ENCODE peak calls at places on chromosome 22, in four cellular contexts. Q is BE2C, W is tibial nerve, J is IMR-90. P is an unnamed sample.

GRCh38 chr22:37018815-37019308 is 385 bp downstream of the TST start:
- DNase-seq in Q (peak), W (peak), J (peak), P (peak)

GRCh38 chr22:17710023-17710422 is 64.2 kb downstream of the BID start:
- DNase-seq in Q (no peak), W (no peak), J (no peak), P (no peak)

GRCh38 chr22:48641906-48642475 is 1185.7 kb downstream of the BRD1 start:
- DNase-seq in Q (no peak), W (no peak), J (no peak), P (no peak)

GRCh38 chr22:45335021-45335818 is 25.5 kb downstream of the FAM118A start:
- DNase-seq in Q (peak), W (no peak), J (no peak), P (no peak)

GRCh38 chr22:32661296-32661695 is 140.2 kb upstream of the TIMP3 start:
- DNase-seq in Q (no peak), W (peak), J (peak), P (peak)

GRCh38 chr22:24400037-24400725 is 27.2 kb upstream of the ADORA2A start:
- DNase-seq in Q (no peak), W (no peak), J (no peak), P (no peak)

GRCh38 chr22:44892803-44893730 is 116.7 kb downstream of the PHF21B start:
- DNase-seq in Q (no peak), W (no peak), J (no peak), P (no peak)

GRCh38 chr22:39623603-39624500 is 53.3 kb downstream of the CACNA1I start:
- DNase-seq in Q (no peak), W (no peak), J (no peak), P (no peak)

GRCh38 chr22:18013436-18013835 is 10.9 kb downstream of the MICAL3 start:
- DNase-seq in Q (no peak), W (no peak), J (no peak), P (no peak)

GRCh38 chr22:36362819-36363377 is 24.9 kb downstream of the MYH9 start:
- DNase-seq in Q (no peak), W (no peak), J (no peak), P (no peak)

GRCh38 chr22:24146791-24147353 is 34.4 kb upstream of the SUSD2 start:
- DNase-seq in Q (peak), W (no peak), J (peak), P (peak)

GRCh38 chr22:44172370-44173108 is 8.2 kb upstream of the PARVG start:
- DNase-seq in Q (no peak), W (peak), J (no peak), P (no peak)

GRCh38 chr22:48693377-48694135 is 1134.1 kb downstream of the BRD1 start:
- DNase-seq in Q (no peak), W (no peak), J (no peak), P (no peak)

GRCh38 chr22:42222140-42222539 is 48.3 kb downstream of the TCF20 start:
- DNase-seq in Q (no peak), W (no peak), J (no peak), P (no peak)

GRCh38 chr22:35842954-35843353 is 125.3 kb downstream of the APOL5 start:
- DNase-seq in Q (peak), W (no peak), J (peak), P (peak)

GRCh38 chr22:17945851-17946690 is 78.3 kb downstream of the MICAL3 start:
- DNase-seq in Q (no peak), W (no peak), J (no peak), P (no peak)

GRCh38 chr22:30226192-30226832 is 20.2 kb downstream of the LIF start:
- DNase-seq in Q (no peak), W (no peak), J (peak), P (no peak)

GRCh38 chr22:34429314-34429713 is 509.0 kb upstream of the LARGE1 start:
- DNase-seq in Q (no peak), W (no peak), J (no peak), P (no peak)

GRCh38 chr22:32950366-32950765 is 107.8 kb downstream of the SYN3 start:
- DNase-seq in Q (peak), W (no peak), J (no peak), P (peak)

GRCh38 chr22:48316245-48316875 is 1511.3 kb downstream of the BRD1 start:
- DNase-seq in Q (no peak), W (no peak), J (no peak), P (no peak)

GRCh38 chr22:42473484-42474193 is 41.4 kb upstream of the NFAM1 start:
- DNase-seq in Q (peak), W (no peak), J (peak), P (peak)

GRCh38 chr22:34812631-34813030 is 253.3 kb upstream of the ISX start:
- DNase-seq in Q (no peak), W (no peak), J (no peak), P (no peak)

DNA sequence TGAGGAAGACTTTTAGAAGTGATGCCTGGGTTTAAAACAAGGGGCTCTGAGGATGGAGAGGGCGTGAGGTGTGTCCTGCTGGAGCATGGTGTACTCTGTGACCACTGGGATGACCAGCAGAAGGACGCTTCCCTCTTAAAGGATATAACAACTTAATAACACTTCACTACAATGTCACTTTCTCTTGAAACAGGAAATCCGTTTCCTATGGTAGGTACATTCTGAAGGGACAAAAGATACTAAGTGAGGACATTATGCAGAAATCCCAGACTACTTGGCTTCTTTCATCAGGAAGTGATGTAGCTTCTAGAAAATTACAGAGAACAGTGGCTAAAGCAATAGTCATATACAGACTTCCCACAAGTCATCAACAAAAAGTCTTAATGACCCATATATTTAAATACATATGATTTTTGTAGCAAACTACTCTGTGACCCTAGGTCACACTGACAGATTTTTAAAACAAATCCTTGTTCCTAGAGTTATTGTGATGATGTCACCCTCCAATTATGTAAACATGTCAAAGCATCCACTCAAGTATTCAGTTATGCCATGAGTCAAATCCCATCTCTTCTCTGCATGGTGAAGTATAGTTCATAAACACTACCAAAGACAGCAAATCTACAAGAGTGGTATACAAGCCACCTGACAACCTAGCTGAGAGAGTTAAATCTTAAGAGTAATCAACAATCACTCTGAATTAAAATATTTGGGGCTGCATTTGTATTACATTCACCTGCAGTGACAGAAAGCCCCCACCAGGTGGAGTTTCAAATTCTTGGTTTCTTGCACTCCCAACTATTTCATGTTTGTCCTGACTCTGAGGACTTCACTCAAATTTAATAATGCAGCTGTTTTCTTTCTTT is 32.8 kb downstream of the PITPNB start:
- DNase-seq in Q (peak), W (peak), J (peak), P (peak)
- TF ChIP-seq CTCF in Q (peak), W (peak), J (peak), P (peak)

DNA sequence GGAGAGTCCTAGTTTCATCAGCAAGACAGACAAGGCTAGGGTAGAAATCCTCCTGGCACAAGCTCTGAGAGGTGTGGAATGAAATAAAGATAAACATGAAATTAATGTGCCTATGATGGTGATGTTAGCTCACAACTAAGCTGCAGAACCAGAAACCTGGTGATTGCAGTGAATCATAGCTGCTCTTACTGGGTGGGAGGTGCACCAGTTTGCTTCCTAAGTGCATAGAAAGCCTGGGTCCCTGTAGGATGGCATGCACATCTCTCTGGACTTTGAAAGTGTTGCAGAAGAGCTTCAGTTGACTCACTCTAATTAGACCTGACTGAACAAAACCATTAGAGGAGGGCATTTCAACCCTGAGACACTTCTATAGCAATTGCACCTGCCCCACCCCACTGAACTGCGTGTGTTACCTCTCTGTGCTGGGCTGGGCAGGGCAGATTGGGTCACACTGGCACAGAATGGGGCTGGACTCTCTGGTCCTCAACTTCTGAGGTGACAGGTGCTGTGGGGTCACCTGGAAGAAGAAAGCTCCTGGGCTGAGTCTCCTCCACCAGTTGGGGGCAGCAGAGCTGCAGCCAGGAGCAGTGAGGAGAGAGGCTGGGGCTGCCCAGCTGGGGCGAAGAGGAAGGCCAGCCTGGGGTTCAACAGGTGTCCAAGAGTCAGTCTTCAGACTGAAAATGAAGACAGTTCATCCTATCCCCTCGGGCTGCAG is 57.9 kb downstream of the GGTLC2 start:
- DNase-seq in Q (no peak), W (no peak), J (no peak), P (no peak)
- TF ChIP-seq CTCF in Q (peak), W (no peak), J (no peak), P (peak)

DNA sequence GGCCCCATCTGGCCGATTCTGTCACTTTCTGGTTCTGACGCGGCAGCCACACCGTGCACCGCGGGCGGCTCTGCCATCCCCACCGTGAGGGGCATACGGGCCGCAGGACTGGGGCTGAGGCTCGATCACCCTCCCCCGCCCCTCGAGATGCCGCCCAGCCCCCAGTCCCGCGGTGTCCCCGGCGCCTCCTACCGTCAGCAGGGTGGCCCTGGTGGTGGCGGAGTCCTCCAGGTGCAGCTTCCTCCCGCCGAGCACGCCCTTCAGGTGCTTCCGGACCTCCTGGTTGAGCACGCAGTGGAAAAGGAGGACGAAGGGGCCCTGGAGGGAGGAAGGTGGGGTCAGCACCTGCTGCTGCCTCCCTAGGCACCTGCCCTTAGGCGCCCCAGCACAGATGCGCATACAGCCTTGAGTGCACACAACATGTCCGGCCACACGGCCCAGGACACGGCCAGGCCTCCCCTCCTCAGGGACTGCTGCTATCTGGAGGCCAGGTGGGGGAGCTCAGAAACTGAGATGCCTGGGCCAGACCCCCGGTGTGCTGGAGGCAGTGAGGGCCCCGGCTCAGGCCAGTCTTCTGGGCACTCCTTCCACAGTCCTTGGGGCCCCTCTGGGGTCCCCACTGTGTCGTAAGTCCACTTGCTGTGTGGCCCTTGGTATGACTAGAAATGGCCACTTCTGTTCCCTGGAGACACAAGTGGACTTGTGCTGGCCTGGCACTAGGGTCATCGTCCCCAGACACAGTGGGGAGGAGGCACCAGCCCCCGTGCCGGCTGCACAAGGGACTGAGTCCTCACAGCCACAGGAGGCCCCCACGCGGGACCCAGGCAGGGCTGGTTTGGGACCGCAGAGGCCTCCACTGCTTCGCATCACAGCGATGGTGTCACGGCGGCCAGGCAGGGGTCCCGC is 31.5 kb downstream of the TRMU start:
- DNase-seq in Q (no peak), W (no peak), J (no peak), P (no peak)
- TF ChIP-seq CTCF in Q (no peak), W (no peak), J (no peak), P (no peak)

GRCh38 chr22:50215297-50216049 is 14.7 kb downstream of the SELENOO start:
- DNase-seq in Q (no peak), W (no peak), J (no peak), P (no peak)
- TF ChIP-seq CTCF in Q (no peak), W (no peak), J (no peak), P (no peak)

DNA sequence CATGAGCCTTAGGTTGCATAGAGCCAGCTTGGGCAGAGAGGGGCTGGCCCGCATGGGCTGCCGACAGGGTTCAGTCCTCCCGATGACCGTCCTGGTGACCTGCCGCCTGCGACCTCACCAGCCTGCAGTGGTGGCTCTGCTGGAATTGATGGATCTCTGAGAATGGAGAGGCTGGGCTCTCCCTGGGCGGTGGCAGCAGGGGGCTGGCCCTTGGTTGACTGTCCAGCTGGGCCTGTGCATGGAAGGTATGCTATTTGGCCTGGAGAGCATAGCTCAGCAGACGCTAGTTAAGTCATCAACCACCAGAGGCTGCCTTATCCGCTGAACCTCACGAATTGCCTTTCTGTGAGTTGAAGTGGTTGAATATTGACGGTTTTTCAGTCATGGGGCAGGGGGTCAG is 19.7 kb downstream of the GRAMD4 start:
- DNase-seq in Q (no peak), W (no peak), J (peak), P (no peak)
- TF ChIP-seq CTCF in Q (no peak), W (no peak), J (no peak), P (no peak)

DNA sequence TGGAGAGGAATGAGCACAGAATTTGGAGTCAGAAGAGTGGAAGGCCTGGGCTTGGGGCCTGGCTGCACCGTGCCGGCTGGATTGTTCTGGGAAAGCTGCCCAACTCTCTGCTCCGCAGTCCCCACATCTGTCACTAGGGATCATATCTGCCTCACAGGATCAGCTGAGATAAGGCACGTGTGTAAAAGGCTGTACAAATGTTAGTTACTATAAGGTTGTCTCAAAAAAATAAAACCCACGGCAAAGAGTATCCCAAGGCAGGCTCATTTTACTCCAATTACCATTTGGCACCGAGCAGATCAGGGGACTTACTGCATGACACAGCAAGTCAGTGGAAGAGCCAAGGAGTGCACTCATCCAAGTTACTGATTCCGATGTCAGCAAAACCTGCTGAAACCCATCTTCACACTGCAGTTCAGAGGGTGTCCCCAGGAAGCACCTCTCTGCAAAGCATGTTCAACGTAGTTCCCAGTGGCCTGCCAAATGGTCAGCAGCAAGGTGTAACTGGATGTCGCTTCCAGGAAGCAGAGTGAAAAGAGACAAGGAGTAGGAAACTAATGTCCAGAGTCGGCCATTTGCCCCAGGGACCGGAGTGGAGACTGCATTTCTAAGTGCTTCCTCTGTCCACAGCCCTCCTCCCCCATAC is 18.1 kb upstream of the MRTFA start:
- DNase-seq in Q (peak), W (peak), J (peak), P (peak)
- TF ChIP-seq CTCF in Q (peak), W (peak), J (peak), P (peak)

GRCh38 chr22:38201371-38201717 is 450 bp upstream of the MAFF start:
- DNase-seq in Q (no peak), W (no peak), J (no peak), P (no peak)

GRCh38 chr22:38203855-38204497 is 2.2 kb downstream of the MAFF start:
- DNase-seq in Q (no peak), W (no peak), J (peak), P (peak)

GRCh38 chr22:38201718-38202436 is at the start of gene MAFF:
- DNase-seq in Q (peak), W (peak), J (peak), P (peak)

GRCh38 chr22:38203090-38203810 is 1.5 kb downstream of the MAFF start:
- DNase-seq in Q (no peak), W (no peak), J (peak), P (peak)

GRCh38 chr22:38202437-38203089 is 769 bp downstream of the MAFF start:
- DNase-seq in Q (peak), W (peak), J (peak), P (peak)
- TF ChIP-seq CTCF in Q (no peak), W (peak), J (peak), P (no peak)

P was measured in fibroblast of pulmonary artery.